ENCODE peak calls at places on chromosomes 13 and 19, in ten cellular contexts. U, R, N, V, M, X, I, D, T and H are unnamed samples.

GRCh38 chr19:7983995-7984837 is 21.2 kb downstream of the ELAVL1 start:
- DNase-seq in V (peak), N (no peak), T (no peak), I (no peak), U (no peak), R (no peak), X (no peak), D (no peak), M (no peak), H (no peak)

GRCh38 chr13:93522486-93522885 is 295.9 kb downstream of the GPC6 start:
- DNase-seq in R (no peak), T (no peak), M (no peak), I (no peak), V (no peak), D (no peak), U (no peak), N (no peak), X (no peak), H (no peak)

GRCh38 chr19:3499738-3500428 is 591 bp downstream of the DOHH start:
- DNase-seq in D (no peak), X (no peak), I (no peak), N (peak), R (no peak), V (no peak), T (no peak), M (no peak), U (no peak), H (no peak)

GRCh38 chr13:99750951-99751350 is 220.6 kb downstream of the ZIC5 start:
- DNase-seq in U (no peak), T (no peak), V (no peak), D (no peak), I (no peak), R (no peak), M (no peak), N (no peak), X (no peak), H (no peak)

GRCh38 chr19:50967924-50968708 is 1.3 kb downstream of the KLK6 start:
- DNase-seq in N (no peak), U (no peak), X (no peak), V (no peak), D (no peak), M (no peak), R (no peak), I (no peak), T (no peak), H (no peak)

GRCh38 chr19:13100031-13100588 is 2.5 kb downstream of the LYL1 start:
- DNase-seq in I (no peak), T (peak), X (no peak), U (no peak), R (no peak), V (no peak), D (peak), M (no peak), N (no peak), H (no peak)

GRCh38 chr19:13748169-13748884 is 16.0 kb upstream of the MRI1 start:
- DNase-seq in T (no peak), R (no peak), V (peak), N (no peak), M (no peak), D (no peak), U (no peak), I (no peak), X (no peak), H (no peak)

GRCh38 chr13:34127523-34127922 is 309.6 kb downstream of the RFC3 start:
- DNase-seq in I (no peak), M (no peak), T (no peak), R (no peak), N (no peak), V (no peak), X (no peak), D (no peak), U (no peak), H (no peak)

GRCh38 chr13:50326746-50327145 is 311.5 kb downstream of the KCNRG start:
- DNase-seq in D (no peak), U (no peak), M (no peak), R (no peak), N (no peak), X (no peak), T (no peak), V (no peak), I (no peak), H (no peak)

GRCh38 chr19:15199652-15200574 is 882 bp downstream of the NOTCH3 start:
- DNase-seq in D (no peak), R (no peak), M (no peak), U (peak), X (no peak), V (no peak), N (peak), I (peak), T (no peak), H (peak)

GRCh38 chr19:14519860-14520407 is 1.7 kb upstream of the DNAJB1 start:
- DNase-seq in N (no peak), R (no peak), M (no peak), V (no peak), X (no peak), D (no peak), I (no peak), U (no peak), T (no peak), H (no peak)

GRCh38 chr19:45711851-45712698 is 18.6 kb downstream of the FBXO46 start:
- DNase-seq in R (no peak), X (no peak), D (no peak), V (no peak), I (no peak), T (no peak), N (peak), U (no peak), M (peak), H (no peak)

GRCh38 chr19:54426291-54426918 is 11.1 kb downstream of the TTYH1 start:
- DNase-seq in I (no peak), T (no peak), D (no peak), R (no peak), V (no peak), X (no peak), N (no peak), U (no peak), M (no peak), H (peak)

GRCh38 chr13:33640832-33641231 is 177.1 kb upstream of the RFC3 start:
- DNase-seq in D (no peak), V (no peak), X (no peak), T (no peak), R (no peak), N (no peak), M (no peak), I (no peak), U (no peak), H (no peak)

GRCh38 chr19:14450168-14450874 is 17.2 kb downstream of the PKN1 start:
- DNase-seq in U (peak), I (no peak), R (no peak), V (peak), X (peak), T (peak), N (no peak), D (peak), M (peak), H (no peak)

GRCh38 chr13:33263976-33264619 is 21.5 kb downstream of the STARD13 start:
- DNase-seq in M (no peak), R (no peak), T (no peak), V (no peak), U (no peak), X (no peak), D (no peak), N (no peak), I (no peak), H (no peak)

GRCh38 chr13:96214804-96215445 is 125.0 kb downstream of the HS6ST3 start:
- DNase-seq in U (no peak), I (no peak), R (no peak), M (no peak), N (no peak), X (no peak), D (no peak), T (no peak), V (no peak), H (no peak)

GRCh38 chr19:50921391-50922315 is 10.5 kb upstream of the KLK4 start:
- DNase-seq in M (no peak), V (no peak), X (no peak), D (no peak), R (no peak), T (no peak), U (no peak), N (no peak), I (no peak), H (no peak)

GRCh38 chr19:3649888-3650287 is 23.3 kb upstream of the CACTIN start:
- DNase-seq in U (no peak), T (no peak), I (peak), X (no peak), M (no peak), N (no peak), R (no peak), D (no peak), V (no peak), H (no peak)

GRCh38 chr19:335486-336066 is 9.0 kb downstream of the MIER2 start:
- DNase-seq in R (no peak), N (no peak), M (no peak), X (no peak), V (no peak), I (no peak), U (no peak), T (no peak), D (no peak), H (no peak)

GRCh38 chr19:15456871-15457700 is 7.3 kb downstream of the RASAL3 start:
- DNase-seq in D (no peak), X (peak), N (no peak), I (no peak), V (no peak), U (no peak), M (no peak), T (no peak), R (no peak), H (peak)

GRCh38 chr13:44198826-44199225 is 174.8 kb upstream of the SERP2 start:
- DNase-seq in D (no peak), M (no peak), X (no peak), N (no peak), U (no peak), I (no peak), R (no peak), V (no peak), T (no peak), H (no peak)

GRCh38 chr13:82374719-82375118 is 1507.6 kb downstream of the SLITRK1 start:
- DNase-seq in V (no peak), M (no peak), R (no peak), N (no peak), X (no peak), U (no peak), I (no peak), D (no peak), T (no peak), H (no peak)

GRCh38 chr13:22235950-22236290 is 565.0 kb downstream of the FGF9 start:
- DNase-seq in M (no peak), N (no peak), X (no peak), D (no peak), R (no peak), I (no peak), V (no peak), U (no peak), T (no peak), H (no peak)

GRCh38 chr13:67726979-67727378 is 496.8 kb upstream of the PCDH9 start:
- DNase-seq in M (no peak), D (no peak), X (no peak), R (no peak), U (no peak), T (no peak), I (no peak), N (no peak), V (peak), H (no peak)

DNA sequence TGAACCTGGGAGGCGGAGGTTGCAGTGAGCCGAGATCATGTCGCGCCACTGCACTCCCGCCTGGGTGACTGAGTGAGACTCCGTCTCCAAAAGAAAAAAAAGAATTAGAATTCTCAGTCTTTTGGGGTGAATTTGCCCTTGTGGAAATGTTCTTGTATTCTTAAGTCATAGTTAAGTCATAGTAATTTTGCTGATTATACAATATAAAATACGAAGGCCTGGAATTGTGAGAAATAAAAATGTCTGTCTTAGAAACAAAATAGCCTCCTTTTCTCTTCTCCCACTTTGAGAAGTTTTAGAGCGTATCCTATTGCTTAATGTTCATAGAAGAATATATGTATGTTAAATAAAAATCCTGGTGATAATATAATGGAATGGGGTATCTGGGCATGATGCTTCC is 18.1 kb downstream of the SUGT1 start:
- DNase-seq in N (no peak), T (no peak), R (no peak), X (no peak), M (no peak), U (no peak), D (no peak), I (no peak), V (no peak), H (no peak)
- TF ChIP-seq CTCF in N (no peak), T (no peak), R (no peak), X (no peak), M (no peak), U (no peak), D (no peak), I (no peak), V (no peak), H (no peak)

GRCh38 chr19:10871711-10872550 is 578 bp downstream of the CARM1 start:
- DNase-seq in R (peak), U (peak), I (no peak), T (no peak), D (peak), M (peak), V (peak), N (peak), X (no peak), H (peak)
- TF ChIP-seq CTCF in R (no peak), U (peak), I (peak), T (no peak), D (no peak), M (no peak), V (no peak), N (no peak), X (no peak), H (no peak)

DNA sequence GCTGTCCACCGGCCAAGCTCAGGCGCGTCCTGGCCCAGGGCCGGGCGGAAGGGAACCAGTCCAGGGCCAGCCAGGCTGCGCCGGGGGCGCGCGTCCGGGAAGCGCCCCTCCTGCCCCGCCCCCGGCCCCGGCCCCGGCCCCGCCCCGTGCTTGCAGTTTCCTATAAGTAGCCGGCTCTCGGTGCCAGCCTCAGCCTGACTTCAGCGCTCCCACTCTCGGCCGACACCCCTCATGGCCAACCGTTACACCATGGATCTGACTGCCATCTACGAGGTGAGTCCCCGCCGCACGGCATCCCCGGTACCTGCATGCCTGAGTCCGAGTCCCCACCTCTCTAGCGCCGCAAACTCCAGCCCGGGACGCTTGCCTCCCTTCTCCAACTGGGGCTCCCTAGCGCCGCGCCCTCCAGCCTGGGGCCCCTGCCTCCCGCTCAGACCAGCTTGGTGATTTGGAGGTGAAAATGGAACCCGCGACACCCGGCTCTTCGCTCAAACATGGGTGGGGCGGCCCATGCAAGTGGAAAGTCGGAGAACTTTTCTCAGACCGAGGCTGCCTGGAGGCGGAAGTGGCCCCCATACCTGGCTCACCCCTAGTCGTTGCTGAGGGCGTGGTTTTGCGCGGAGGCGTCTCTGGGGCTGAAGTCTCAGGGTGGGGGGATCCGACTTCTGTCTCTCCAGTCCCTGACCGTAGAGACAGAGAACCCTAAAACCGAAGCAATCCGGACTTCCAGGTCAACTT is at the start of gene ZFP36:
- DNase-seq in N (peak), M (peak), R (peak), V (peak), D (peak), X (peak), U (peak), T (peak), I (peak), H (peak)
- TF ChIP-seq CTCF in N (no peak), M (no peak), R (no peak), V (no peak), D (no peak), X (no peak), U (no peak), T (no peak), I (peak), H (no peak)

GRCh38 chr19:18780631-18781030 is 10.5 kb downstream of the COMP start:
- DNase-seq in I (no peak), D (peak), V (no peak), X (no peak), T (no peak), M (no peak), U (no peak), N (no peak), R (no peak), H (no peak)
- TF ChIP-seq CTCF in I (no peak), D (no peak), V (peak), X (no peak), T (no peak), M (no peak), U (no peak), N (no peak), R (no peak), H (peak)

GRCh38 chr13:106003651-106004050 is 531.8 kb downstream of the EFNB2 start:
- DNase-seq in T (no peak), N (no peak), U (no peak), R (no peak), V (no peak), I (no peak), M (no peak), D (no peak), X (no peak), H (no peak)

GRCh38 chr13:106011600-106011999 is 523.9 kb downstream of the EFNB2 start:
- DNase-seq in I (no peak), V (no peak), M (no peak), U (no peak), T (no peak), X (no peak), N (no peak), R (no peak), D (no peak), H (no peak)

GRCh38 chr13:106008540-106008939 is 526.9 kb downstream of the EFNB2 start:
- DNase-seq in N (no peak), U (no peak), I (no peak), V (no peak), T (no peak), M (no peak), D (no peak), X (no peak), R (no peak), H (no peak)

GRCh38 chr13:106010836-106011235 is 524.6 kb downstream of the EFNB2 start:
- DNase-seq in V (no peak), N (no peak), T (no peak), I (no peak), M (no peak), D (no peak), U (no peak), X (no peak), R (no peak), H (no peak)

GRCh38 chr13:106007156-106007555 is 528.3 kb downstream of the EFNB2 start:
- DNase-seq in T (no peak), R (no peak), U (no peak), D (no peak), M (no peak), X (no peak), V (no peak), N (no peak), I (no peak), H (no peak)
- TF ChIP-seq CTCF in T (no peak), R (no peak), U (no peak), D (no peak), M (no peak), X (no peak), V (no peak), N (no peak), I (no peak), H (no peak)

DNA sequence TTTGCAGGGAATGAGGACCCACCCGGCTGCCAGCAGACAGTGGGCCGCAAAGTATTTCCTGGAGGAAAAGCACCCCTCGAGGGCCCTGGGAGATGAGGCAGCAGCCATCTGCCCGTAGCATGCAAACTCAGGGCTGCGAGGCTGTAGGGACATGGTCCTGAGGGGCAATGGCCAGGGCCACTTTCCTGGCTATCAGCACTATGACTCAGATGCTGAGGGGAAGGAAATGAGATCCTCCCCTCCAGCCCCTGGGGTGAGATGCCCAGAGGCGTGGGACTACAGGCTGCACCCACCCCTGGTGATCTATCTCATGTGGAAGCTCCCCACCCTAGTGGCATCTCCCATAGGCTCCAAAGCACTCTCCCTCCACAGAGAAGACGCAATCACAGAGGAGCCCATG is 80.1 kb downstream of the SLC7A1 start:
- DNase-seq in N (no peak), D (no peak), U (no peak), X (no peak), M (no peak), V (no peak), T (no peak), I (no peak), R (no peak), H (no peak)
- TF ChIP-seq CTCF in N (no peak), D (no peak), U (no peak), X (no peak), M (no peak), V (no peak), T (no peak), I (no peak), R (no peak), H (no peak)